ENCODE peak calls at places on chromosomes 5 and 9, in seven cellular contexts. V, G, T, S, E, L and K are unnamed samples.

GRCh38 chr9:133514475-133515239 is 10.1 kb downstream of the MYMK start:
- DNase-seq in G (no peak), L (no peak), S (peak), E (no peak), T (no peak), V (no peak), K (no peak)

GRCh38 chr5:138179277-138179857 is 455 bp downstream of the KIF20A start:
- DNase-seq in V (peak), E (no peak), S (peak), T (no peak), G (no peak), L (peak), K (no peak)

GRCh38 chr9:95509851-95510529 is 6.8 kb downstream of the PTCH1 start:
- DNase-seq in L (no peak), T (no peak), G (no peak), V (no peak), S (no peak), E (no peak), K (no peak)

GRCh38 chr9:14813336-14814020 is 90.9 kb upstream of the CER1 start:
- DNase-seq in E (no peak), T (no peak), V (no peak), G (no peak), L (no peak), S (no peak), K (no peak)

GRCh38 chr5:77851229-77852067 is 75.3 kb upstream of the TBCA start:
- DNase-seq in T (no peak), L (no peak), V (peak), S (peak), E (no peak), G (no peak), K (no peak)

GRCh38 chr5:103785569-103785968 is 223.0 kb upstream of the NUDT12 start:
- DNase-seq in S (no peak), T (no peak), E (no peak), V (no peak), G (no peak), L (no peak), K (no peak)

GRCh38 chr5:138963763-138964371 is 88.7 kb upstream of the LRRTM2 start:
- DNase-seq in V (no peak), E (no peak), S (no peak), L (peak), G (no peak), T (no peak), K (peak)

GRCh38 chr9:27765266-27765665 is 192.0 kb upstream of the C9orf72 start:
- DNase-seq in L (no peak), G (no peak), S (no peak), E (no peak), V (no peak), T (no peak), K (no peak)

GRCh38 chr5:126115230-126115629 is 308.0 kb upstream of the GRAMD2B start:
- DNase-seq in E (no peak), S (no peak), L (no peak), T (no peak), V (no peak), G (no peak), K (no peak)

GRCh38 chr9:97831843-97832636 is 21.0 kb upstream of the FOXE1 start:
- DNase-seq in S (no peak), E (no peak), V (no peak), G (no peak), L (no peak), T (no peak), K (no peak)

GRCh38 chr5:111734597-111734996 is 22.4 kb downstream of the NREP start:
- DNase-seq in G (no peak), T (no peak), E (no peak), V (no peak), L (no peak), S (no peak), K (no peak)

GRCh38 chr5:177198738-177199137 is 65.2 kb downstream of the NSD1 start:
- DNase-seq in G (no peak), S (no peak), T (no peak), V (no peak), L (no peak), E (no peak), K (no peak)

GRCh38 chr9:6441269-6441668 is 28.3 kb downstream of the UHRF2 start:
- DNase-seq in L (no peak), G (no peak), V (no peak), E (no peak), S (no peak), T (no peak), K (no peak)

GRCh38 chr5:83745821-83746220 is 25.2 kb upstream of the HAPLN1 start:
- DNase-seq in L (no peak), V (no peak), S (no peak), G (no peak), T (no peak), E (no peak), K (no peak)

GRCh38 chr5:172659909-172660628 is 19.0 kb downstream of the NEURL1B start:
- DNase-seq in S (peak), V (no peak), T (no peak), E (no peak), G (no peak), L (peak), K (no peak)

GRCh38 chr5:9441610-9442009 is 104.3 kb downstream of the SEMA5A start:
- DNase-seq in V (no peak), S (no peak), E (no peak), G (no peak), L (no peak), T (no peak), K (no peak)

GRCh38 chr9:99437145-99437544 is 215.1 kb downstream of the SEC61B start:
- DNase-seq in G (no peak), E (no peak), S (no peak), V (no peak), L (no peak), T (no peak), K (no peak)

GRCh38 chr5:111697881-111698757 is 58.9 kb downstream of the NREP start:
- DNase-seq in G (no peak), V (no peak), L (no peak), E (no peak), T (no peak), S (no peak), K (no peak)

GRCh38 chr9:84301851-84302250 is 38.7 kb downstream of the SLC28A3 start:
- DNase-seq in G (no peak), L (no peak), E (no peak), T (no peak), S (no peak), V (no peak), K (no peak)

GRCh38 chr9:86040281-86041155 is 58.8 kb downstream of the GOLM1 start:
- DNase-seq in G (no peak), S (no peak), T (no peak), V (no peak), E (no peak), L (no peak), K (no peak)

GRCh38 chr5:92641031-92641962 is 939.7 kb downstream of the NR2F1-AS1 start:
- DNase-seq in V (no peak), S (peak), T (no peak), E (no peak), G (peak), L (peak), K (peak)

GRCh38 chr9:33458444-33458843 is 11.1 kb upstream of the AQP3 start:
- DNase-seq in E (peak), L (peak), T (peak), S (no peak), G (peak), V (no peak), K (no peak)

GRCh38 chr9:27645166-27645840 is 72.0 kb upstream of the C9orf72 start:
- DNase-seq in G (no peak), T (no peak), L (no peak), S (no peak), V (no peak), E (no peak), K (no peak)

GRCh38 chr9:99515874-99516656 is 294.0 kb downstream of the SEC61B start:
- DNase-seq in T (no peak), E (peak), V (no peak), G (no peak), L (no peak), S (no peak), K (no peak)

GRCh38 chr5:37837101-37838032 is 2.5 kb downstream of the GDNF start:
- DNase-seq in T (peak), L (no peak), E (no peak), S (peak), V (peak), G (peak), K (peak)

GRCh38 chr5:65395526-65396155 is 86.1 kb downstream of the ADAMTS6 start:
- DNase-seq in L (no peak), G (no peak), S (no peak), T (no peak), E (no peak), V (no peak), K (no peak)

GRCh38 chr5:93300309-93300923 is 280.6 kb downstream of the NR2F1-AS1 start:
- DNase-seq in E (no peak), G (no peak), S (no peak), V (no peak), L (no peak), T (no peak), K (no peak)

GRCh38 chr9:81371824-81372223 is 317.5 kb downstream of the TLE1 start:
- DNase-seq in G (no peak), L (no peak), S (no peak), T (no peak), V (no peak), E (no peak), K (peak)

GRCh38 chr5:6554812-6555211 is 78.0 kb downstream of the NSUN2 start:
- DNase-seq in E (no peak), L (no peak), V (no peak), T (no peak), G (no peak), S (no peak), K (no peak)

GRCh38 chr5:137051165-137051564 is 448.0 kb downstream of the SPOCK1 start:
- DNase-seq in V (no peak), G (no peak), E (no peak), T (no peak), S (no peak), L (peak), K (peak)

GRCh38 chr5:157116483-157116954 is 7.7 kb upstream of the HAVCR2 start:
- DNase-seq in L (no peak), S (no peak), T (no peak), G (no peak), V (no peak), E (peak), K (no peak)

GRCh38 chr9:16106211-16106610 is 553.4 kb downstream of the CCDC171 start:
- DNase-seq in V (no peak), L (no peak), S (no peak), G (no peak), E (no peak), T (no peak), K (no peak)

GRCh38 chr5:54985301-54986268 is at the start of gene ESM1:
- DNase-seq in G (no peak), V (no peak), S (no peak), E (no peak), T (no peak), L (no peak), K (peak)

GRCh38 chr5:135477594-135477993 is 25.4 kb upstream of the TIFAB start:
- DNase-seq in V (no peak), S (no peak), L (no peak), T (no peak), G (no peak), E (no peak), K (no peak)

GRCh38 chr5:14374100-14374499 is 207.5 kb upstream of the OTULINL start:
- DNase-seq in E (no peak), T (no peak), G (no peak), S (no peak), L (no peak), V (no peak), K (no peak)

GRCh38 chr5:61822584-61822983 is 483.4 kb upstream of the KIF2A start:
- DNase-seq in E (no peak), S (no peak), V (no peak), L (no peak), G (no peak), T (no peak), K (no peak)

GRCh38 chr5:126402591-126402990 is 20.6 kb upstream of the GRAMD2B start:
- DNase-seq in G (no peak), T (no peak), V (no peak), L (no peak), S (no peak), E (no peak), K (no peak)

GRCh38 chr5:146203872-146204192 is 427 bp downstream of the RBM27 start:
- DNase-seq in S (no peak), L (no peak), G (no peak), V (no peak), T (peak), E (no peak), K (no peak)

GRCh38 chr5:79853676-79854418 is 137.2 kb downstream of the MTX3 start:
- DNase-seq in T (no peak), V (no peak), L (peak), G (peak), E (no peak), S (no peak), K (no peak)

GRCh38 chr9:88605500-88606172 is 70.7 kb downstream of the NXNL2 start:
- DNase-seq in T (no peak), S (no peak), G (no peak), L (no peak), V (no peak), E (no peak), K (no peak)
- TF ChIP-seq JUND in T (no peak), S (peak), G (no peak), L (no peak), V (no peak), E (no peak), K (no peak)

GRCh38 chr5:143119301-143119769 is 284.2 kb downstream of the NR3C1 start:
- DNase-seq in E (no peak), V (no peak), G (no peak), S (no peak), L (no peak), T (no peak), K (no peak)
- TF ChIP-seq JUND in E (no peak), V (no peak), G (no peak), S (no peak), L (no peak), T (no peak), K (no peak)

GRCh38 chr9:136586391-136586790 is 40.5 kb upstream of the NOTCH1 start:
- DNase-seq in V (no peak), G (no peak), T (no peak), S (no peak), L (no peak), E (no peak), K (no peak)

GRCh38 chr9:136585531-136586120 is 39.8 kb upstream of the NOTCH1 start:
- DNase-seq in G (no peak), L (no peak), S (no peak), V (no peak), T (no peak), E (no peak), K (no peak)

GRCh38 chr9:136588663-136589464 is 43.0 kb upstream of the NOTCH1 start:
- DNase-seq in G (no peak), L (no peak), V (no peak), T (no peak), E (no peak), S (no peak), K (no peak)

GRCh38 chr9:136587944-136588662 is 42.3 kb upstream of the NOTCH1 start:
- DNase-seq in G (no peak), V (peak), E (no peak), S (peak), L (no peak), T (peak), K (no peak)

GRCh38 chr9:136587145-136587943 is 41.5 kb upstream of the NOTCH1 start:
- DNase-seq in V (peak), T (peak), L (no peak), S (peak), E (no peak), G (no peak), K (no peak)
- TF ChIP-seq JUND in V (no peak), T (peak), L (no peak), S (no peak), E (no peak), G (no peak), K (no peak)

GRCh38 chr9:32117291-32117690 is 267.2 kb upstream of the ACO1 start:
- DNase-seq in L (no peak), S (no peak), T (no peak), E (no peak), V (no peak), G (no peak), K (no peak)
- TF ChIP-seq JUND in L (no peak), S (no peak), T (no peak), E (no peak), V (no peak), G (no peak), K (no peak)

GRCh38 chr9:38274746-38275250 is 117.7 kb upstream of the ALDH1B1 start:
- DNase-seq in V (no peak), T (no peak), S (no peak), G (no peak), L (no peak), E (no peak), K (no peak)
- TF ChIP-seq JUND in V (no peak), T (no peak), S (no peak), G (no peak), L (no peak), E (no peak), K (no peak)

GRCh38 chr9:121434946-121435345 is 64.7 kb downstream of the GGTA1 start:
- DNase-seq in T (no peak), S (no peak), V (no peak), L (no peak), G (no peak), E (no peak), K (no peak)

GRCh38 chr9:121439016-121439415 is 60.6 kb downstream of the GGTA1 start:
- DNase-seq in T (no peak), V (no peak), G (no peak), S (no peak), E (no peak), L (no peak), K (no peak)

GRCh38 chr9:121440265-121440664 is 59.4 kb downstream of the GGTA1 start:
- DNase-seq in V (no peak), S (peak), L (peak), G (peak), E (no peak), T (peak), K (peak)

GRCh38 chr9:121439711-121440110 is 59.9 kb downstream of the GGTA1 start:
- DNase-seq in E (no peak), T (no peak), V (no peak), S (no peak), G (no peak), L (no peak), K (no peak)

GRCh38 chr9:121437891-121438290 is 61.8 kb downstream of the GGTA1 start:
- DNase-seq in G (no peak), L (no peak), V (no peak), T (no peak), S (no peak), E (no peak), K (no peak)
- TF ChIP-seq JUND in G (no peak), L (no peak), V (no peak), T (no peak), S (no peak), E (no peak), K (no peak)

GRCh38 chr5:71528206-71528605 is 58.9 kb upstream of the MCCC2 start:
- DNase-seq in L (no peak), E (no peak), G (no peak), S (no peak), T (no peak), V (no peak), K (no peak)
- TF ChIP-seq JUND in L (no peak), E (no peak), G (no peak), S (no peak), T (no peak), V (no peak), K (no peak)

GRCh38 chr5:149157330-149157729 is 16.0 kb downstream of the ABLIM3 start:
- DNase-seq in E (no peak), S (no peak), L (no peak), G (no peak), V (no peak), T (no peak), K (no peak)
- TF ChIP-seq JUND in E (no peak), S (no peak), L (no peak), G (no peak), V (no peak), T (no peak), K (no peak)

GRCh38 chr5:68367717-68368116 is 152.2 kb downstream of the PIK3R1 start:
- DNase-seq in E (no peak), T (no peak), G (no peak), S (no peak), V (no peak), L (no peak), K (no peak)

GRCh38 chr5:68368280-68368679 is 152.7 kb downstream of the PIK3R1 start:
- DNase-seq in E (no peak), T (no peak), G (no peak), L (peak), V (no peak), S (no peak), K (no peak)

GRCh38 chr5:68368686-68369359 is 153.3 kb downstream of the PIK3R1 start:
- DNase-seq in G (no peak), E (no peak), L (no peak), V (no peak), T (no peak), S (no peak), K (no peak)

GRCh38 chr5:68371607-68372006 is 156.1 kb downstream of the PIK3R1 start:
- DNase-seq in S (no peak), G (no peak), T (no peak), E (no peak), V (no peak), L (no peak), K (no peak)

DNA sequence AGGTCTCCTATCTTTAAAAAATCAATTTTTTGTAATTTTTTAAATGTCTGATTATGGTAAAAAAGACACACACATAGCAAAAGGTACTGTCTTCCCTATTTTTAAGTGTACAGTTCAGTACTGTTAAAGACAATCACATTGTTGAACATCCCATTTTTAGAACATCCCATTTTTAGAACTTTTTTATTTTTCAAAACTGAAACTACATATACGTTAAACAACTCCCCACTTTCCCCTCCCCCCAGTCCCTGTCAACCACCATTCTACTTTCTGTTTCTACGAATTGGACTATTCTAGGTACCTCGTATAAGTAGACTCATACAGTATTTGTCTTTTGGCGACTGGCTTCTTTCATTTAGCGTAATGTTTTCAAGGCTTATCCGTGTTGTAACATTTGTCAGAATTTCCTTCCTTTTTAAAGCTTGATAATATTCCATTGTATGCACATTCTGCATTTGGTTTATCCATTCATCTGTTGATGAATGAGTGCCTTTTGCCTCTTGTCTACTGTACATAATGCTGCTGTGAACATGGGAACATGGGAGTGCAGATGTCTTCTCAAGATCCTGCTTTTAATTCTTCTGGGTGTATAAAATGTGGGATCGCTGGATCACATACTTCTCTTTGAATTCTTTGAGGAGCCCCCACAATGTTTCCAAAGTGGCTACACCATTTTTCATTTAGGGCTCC is 154.0 kb downstream of the PIK3R1 start:
- DNase-seq in V (no peak), G (no peak), L (no peak), S (no peak), E (peak), T (no peak), K (no peak)
- TF ChIP-seq JUND in V (no peak), G (no peak), L (no peak), S (no peak), E (no peak), T (no peak), K (no peak)